ENCODE peak calls at places on chromosomes 7 and 10, in five cellular contexts. W is left ventricle myocardium inferior, G is neural crest cell, B is psoas muscle, X is iris pigment epithelial cell. O is an unnamed sample.
A peak's percentile ranks its signal among the peaks of the same experiment; 100 is the strongest.

GRCh38 chr10:43204943-43205671 is 61.8 kb downstream of the RASGEF1A start:
- DNase-seq in W (no peak), G (peak; percentile 45), B (peak; percentile 36), X (peak; percentile 73), O (peak; percentile 50)

GRCh38 chr10:21661935-21662334 is 127.9 kb downstream of the MLLT10 start:
- DNase-seq in W (no peak), G (no peak), B (no peak), X (no peak), O (no peak)

GRCh38 chr10:70931168-70931805 is 42.9 kb upstream of the PCBD1 start:
- DNase-seq in W (no peak), G (no peak), B (no peak), X (peak; percentile 64), O (peak; percentile 26)

GRCh38 chr10:48907730-48908129 is 31.9 kb downstream of the LRRC18 start:
- DNase-seq in W (no peak), G (no peak), B (no peak), X (no peak), O (no peak)

GRCh38 chr10:841535-841934 is 90.0 kb downstream of the LARP4B start:
- DNase-seq in W (no peak), G (no peak), B (no peak), X (no peak), O (no peak)

GRCh38 chr10:11381023-11381422 is 230.4 kb downstream of the USP6NL start:
- DNase-seq in W (no peak), G (no peak), B (no peak), X (no peak), O (no peak)

GRCh38 chr7:75756340-75757297 is 15.4 kb downstream of the CCL26 start:
- DNase-seq in W (no peak), G (peak; percentile 8), B (no peak), X (peak; percentile 67), O (no peak)

GRCh38 chr10:79349766-79350406 is 2.6 kb downstream of the PPIF start:
- DNase-seq in W (no peak), G (no peak), B (no peak), X (no peak), O (no peak)

GRCh38 chr10:46524471-46525176 is 31.8 kb downstream of the GPRIN2 start:
- DNase-seq in W (peak; percentile 18), G (no peak), B (peak; percentile 11), X (peak; percentile 72), O (no peak)

GRCh38 chr10:51000164-51000563 is 74.1 kb upstream of the PRKG1 start:
- DNase-seq in W (no peak), G (no peak), B (no peak), X (peak; percentile 87), O (no peak)

GRCh38 chr7:22725585-22725984 is 1.4 kb upstream of the IL6 start:
- DNase-seq in W (no peak), G (no peak), B (no peak), X (no peak), O (no peak)